ENCODE peak calls at places on chromosome 15, in five cellular contexts. H is mesenchymal stem cell, I is IMR-90, G is neuronal stem cell, D is H1. Z is an unnamed sample.

GRCh38 chr15:77579498-77580188 is 53.1 kb downstream of the LINGO1 start:
- DNase-seq in H (no peak), I (no peak), G (no peak), D (no peak), Z (no peak)

GRCh38 chr15:63339836-63340235 is 41.8 kb downstream of the CA12 start:
- DNase-seq in H (no peak), I (no peak), G (no peak), D (no peak), Z (no peak)

GRCh38 chr15:91054791-91055190 is 32.4 kb upstream of the VPS33B start:
- DNase-seq in H (no peak), I (no peak), G (no peak), D (no peak), Z (no peak)

GRCh38 chr15:81308260-81308659 is 15.7 kb downstream of the STARD5 start:
- DNase-seq in H (no peak), I (no peak), G (no peak), D (no peak), Z (no peak)

GRCh38 chr15:25847066-25847465 is 16.1 kb downstream of the ATP10A start:
- DNase-seq in H (no peak), I (no peak), G (no peak), D (no peak), Z (no peak)

GRCh38 chr15:64688179-64688578 is 87.2 kb downstream of the RBPMS2 start:
- DNase-seq in H (no peak), I (no peak), G (no peak), D (no peak), Z (no peak)

GRCh38 chr15:63836579-63836978 is 2.8 kb upstream of the HERC1 start:
- DNase-seq in H (no peak), I (no peak), G (no peak), D (no peak), Z (no peak)

GRCh38 chr15:92683511-92683834 is 27.9 kb upstream of the FAM174B start:
- DNase-seq in H (no peak), I (no peak), G (peak), D (peak), Z (peak)

GRCh38 chr15:70217246-70218160 is 119.8 kb upstream of the TLE3 start:
- DNase-seq in H (no peak), I (no peak), G (no peak), D (no peak), Z (no peak)

GRCh38 chr15:71802770-71803169 is 7.6 kb upstream of the NR2E3 start:
- DNase-seq in H (no peak), I (no peak), G (no peak), D (no peak), Z (peak)

GRCh38 chr15:70789213-70789612 is 25.9 kb upstream of the UACA start:
- DNase-seq in H (no peak), I (peak), G (no peak), D (no peak), Z (no peak)

GRCh38 chr15:82540055-82540983 is at the start of gene RPS17:
- DNase-seq in H (peak), I (peak), G (peak), D (peak), Z (peak)

GRCh38 chr15:51908312-51908711 is 63.3 kb downstream of the LEO1 start:
- DNase-seq in H (peak), I (peak), G (no peak), D (no peak), Z (no peak)

GRCh38 chr15:73593278-73594074 is 39.7 kb downstream of the NPTN start:
- DNase-seq in H (peak), I (peak), G (no peak), D (no peak), Z (no peak)

GRCh38 chr15:84761534-84762190 is 13.3 kb downstream of the ZNF592 start:
- DNase-seq in H (no peak), I (peak), G (no peak), D (no peak), Z (no peak)

GRCh38 chr15:35622641-35623340 is 76.8 kb upstream of the DPH6 start:
- DNase-seq in H (no peak), I (no peak), G (no peak), D (no peak), Z (no peak)

GRCh38 chr15:51089699-51090098 is 5.0 kb downstream of the TNFAIP8L3 start:
- DNase-seq in H (no peak), I (peak), G (no peak), D (no peak), Z (no peak)

GRCh38 chr15:90822204-90822955 is 46.0 kb upstream of the FURIN start:
- DNase-seq in H (no peak), I (no peak), G (no peak), D (no peak), Z (no peak)

GRCh38 chr15:24856397-24857093 is 98.2 kb upstream of the SNRPN start:
- DNase-seq in H (peak), I (peak), G (peak), D (peak), Z (peak)

GRCh38 chr15:36040173-36040572 is 494.2 kb upstream of the DPH6 start:
- DNase-seq in H (no peak), I (no peak), G (no peak), D (no peak), Z (peak)

GRCh38 chr15:45849136-45849535 is 214.3 kb downstream of the SQOR start:
- DNase-seq in H (no peak), I (no peak), G (no peak), D (no peak), Z (no peak)

GRCh38 chr15:49904296-49904695 is 214.7 kb downstream of the ATP8B4 start:
- DNase-seq in H (no peak), I (no peak), G (no peak), D (no peak), Z (no peak)

GRCh38 chr15:101652098-101652782 is at the start of gene TM2D3:
- DNase-seq in H (peak), I (peak), G (peak), D (peak), Z (peak)

GRCh38 chr15:68028808-68029207 is 25.3 kb upstream of the PIAS1 start:
- DNase-seq in H (no peak), I (no peak), G (no peak), D (no peak), Z (no peak)

GRCh38 chr15:68029959-68030358 is 24.2 kb upstream of the PIAS1 start:
- DNase-seq in H (no peak), I (no peak), G (no peak), D (no peak), Z (no peak)

GRCh38 chr15:68032672-68033071 is 21.4 kb upstream of the PIAS1 start:
- DNase-seq in H (no peak), I (no peak), G (no peak), D (no peak), Z (no peak)

GRCh38 chr15:68034071-68034470 is 20.0 kb upstream of the PIAS1 start:
- DNase-seq in H (no peak), I (no peak), G (no peak), D (no peak), Z (no peak)

DNA sequence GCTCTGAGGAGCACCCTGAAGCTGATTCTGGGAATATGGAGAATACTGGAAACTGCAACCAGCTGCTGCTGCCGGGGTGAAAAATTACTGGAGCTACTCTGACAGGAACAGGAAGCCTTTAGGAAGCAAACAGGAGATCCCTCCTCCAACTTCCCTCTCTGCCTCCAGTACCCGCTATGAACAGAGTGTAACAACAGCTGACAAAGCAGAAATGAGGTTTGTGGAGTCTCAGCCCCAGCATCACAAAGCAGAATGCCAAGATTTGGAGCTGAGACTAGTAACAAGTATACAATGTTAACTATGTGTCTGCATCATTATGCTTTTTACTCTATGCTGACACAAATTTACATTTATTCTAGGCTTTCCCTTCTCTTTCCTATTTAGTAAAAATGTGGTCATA is 22.7 kb upstream of the PIAS1 start:
- DNase-seq in H (no peak), I (no peak), G (no peak), D (no peak), Z (no peak)
- H3K4me2 ChIP-seq in H (no peak), I (no peak), G (no peak), D (no peak), Z (no peak)

GRCh38 chr15:53454843-53455721 is 304.4 kb downstream of the WDR72 start:
- DNase-seq in H (no peak), I (no peak), G (no peak), D (no peak), Z (no peak)
- H3K18ac ChIP-seq in H (no peak), I (no peak), G (no peak), D (no peak), Z (no peak)

GRCh38 chr15:39591896-39592315 is 11.0 kb downstream of the THBS1 start:
- DNase-seq in H (peak), I (peak), G (no peak), D (no peak), Z (no peak)
- H3K4me2 ChIP-seq in H (no peak), I (no peak), G (no peak), D (no peak), Z (no peak)

GRCh38 chr15:88813960-88814359 is 10.7 kb downstream of the ACAN start:
- DNase-seq in H (no peak), I (no peak), G (no peak), D (no peak), Z (no peak)
- H3K18ac ChIP-seq in H (no peak), I (no peak), G (no peak), D (no peak), Z (no peak)

GRCh38 chr15:57875347-57875746 is 168.8 kb downstream of the POLR2M start:
- DNase-seq in H (no peak), I (no peak), G (no peak), D (no peak), Z (no peak)
- H3K4me2 ChIP-seq in H (no peak), I (no peak), G (no peak), D (no peak), Z (no peak)

GRCh38 chr15:38647683-38648082 is 83.1 kb upstream of the RASGRP1 start:
- DNase-seq in H (peak), I (peak), G (no peak), D (no peak), Z (peak)
- H3K18ac ChIP-seq in H (no peak), I (no peak), G (no peak), D (no peak), Z (no peak)

GRCh38 chr15:74626752-74627692 is 11.4 kb downstream of the CLK3 start:
- DNase-seq in H (no peak), I (no peak), G (no peak), D (no peak), Z (no peak)
- H3K4me2 ChIP-seq in H (no peak), I (no peak), G (no peak), D (no peak), Z (no peak)

GRCh38 chr15:40870716-40871115 is 3.3 kb downstream of the RHOV start:
- DNase-seq in H (no peak), I (no peak), G (no peak), D (no peak), Z (no peak)
- H3K18ac ChIP-seq in H (peak), I (no peak), G (no peak), D (no peak), Z (no peak)

GRCh38 chr15:99454941-99455795 is 110.6 kb upstream of the MEF2A start:
- DNase-seq in H (peak), I (peak), G (no peak), D (no peak), Z (peak)
- H3K4me2 ChIP-seq in H (peak), I (peak), G (no peak), D (no peak), Z (no peak)